ENCODE peak calls at places on chromosomes 7 and 10, in eight cellular contexts. K is effector CD8-positive, alpha-beta T cell; I is activated CD4-positive, alpha-beta memory T cell treated with anti-CD3 and anti-CD28 coated beads, Interleukin-2, amount 10 ng/mL, durations not matched to agents 7 days and 5 days; Y is T follicular helper cell; J is activated naive CD8-positive, alpha-beta T cell treated with anti-CD3 and anti-CD28 coated beads, Interleukin-2, amount 50 U/mL, for 24 hours; S is uterus; Z is activated CD8-positive, alpha-beta memory T cell treated with anti-CD3 and anti-CD28 coated beads, Interleukin-2, amount 50 U/mL, for 48 hours; A is fibroblast of the aortic adventitia. L is an unnamed sample.

GRCh38 chr10:50299948-50300669 is 48.8 kb upstream of the ASAH2 start:
- DNase-seq in K (no peak), I (no peak), Y (no peak), J (no peak), S (no peak), Z (no peak), A (no peak), L (no peak)

GRCh38 chr10:27723436-27723835 is 22.2 kb downstream of the MKX start:
- DNase-seq in K (no peak), I (no peak), Y (no peak), J (no peak), S (no peak), Z (no peak), A (peak), L (no peak)

GRCh38 chr10:102175415-102175814 is 23.2 kb downstream of the NOLC1 start:
- DNase-seq in K (no peak), I (no peak), Y (no peak), J (no peak), S (no peak), Z (no peak), A (peak), L (no peak)

GRCh38 chr10:126191192-126191591 is 197.1 kb downstream of the ADAM12 start:
- DNase-seq in K (no peak), I (no peak), Y (no peak), J (no peak), S (no peak), Z (no peak), A (no peak), L (no peak)

GRCh38 chr7:101608772-101609713 is 20.1 kb downstream of the MYL10 start:
- DNase-seq in K (no peak), I (no peak), Y (no peak), J (no peak), S (no peak), Z (no peak), A (no peak), L (no peak)

GRCh38 chr10:100658269-100658668 is 87.1 kb upstream of the PAX2 start:
- DNase-seq in K (no peak), I (no peak), Y (no peak), J (no peak), S (no peak), Z (no peak), A (no peak), L (no peak)

GRCh38 chr7:44602576-44602910 is 3.9 kb upstream of the OGDH start:
- DNase-seq in K (no peak), I (no peak), Y (no peak), J (no peak), S (no peak), Z (no peak), A (no peak), L (no peak)

GRCh38 chr7:74240482-74240881 is 13.7 kb downstream of the RFC2 start:
- DNase-seq in K (no peak), I (no peak), Y (no peak), J (no peak), S (no peak), Z (no peak), A (no peak), L (no peak)

GRCh38 chr10:119401671-119402395 is 140.7 kb downstream of the RGS10 start:
- DNase-seq in K (no peak), I (no peak), Y (no peak), J (no peak), S (peak), Z (no peak), A (peak), L (no peak)

GRCh38 chr7:78530351-78530750 is 731.8 kb downstream of the PHTF2 start:
- DNase-seq in K (no peak), I (no peak), Y (no peak), J (no peak), S (no peak), Z (no peak), A (peak), L (no peak)

GRCh38 chr7:100588438-100588837 is 2.3 kb downstream of the FBXO24 start:
- DNase-seq in K (no peak), I (no peak), Y (no peak), J (no peak), S (no peak), Z (no peak), A (no peak), L (no peak)

GRCh38 chr7:2043316-2044039 is 189.3 kb downstream of the MAD1L1 start:
- DNase-seq in K (no peak), I (no peak), Y (no peak), J (no peak), S (no peak), Z (no peak), A (no peak), L (no peak)

GRCh38 chr7:80748302-80749042 is 110.0 kb downstream of the CD36 start:
- DNase-seq in K (no peak), I (no peak), Y (no peak), J (no peak), S (no peak), Z (no peak), A (no peak), L (no peak)

GRCh38 chr7:122802211-122802833 is 83.9 kb downstream of the CADPS2 start:
- DNase-seq in K (no peak), I (no peak), Y (no peak), J (no peak), S (no peak), Z (no peak), A (no peak), L (no peak)

GRCh38 chr10:116457480-116457879 is 29.8 kb downstream of the PNLIPRP3 start:
- DNase-seq in K (no peak), I (no peak), Y (no peak), J (no peak), S (no peak), Z (no peak), A (no peak), L (no peak)

GRCh38 chr7:94129443-94130140 is 125.4 kb upstream of the BET1 start:
- DNase-seq in K (no peak), I (no peak), Y (no peak), J (no peak), S (no peak), Z (no peak), A (peak), L (no peak)

GRCh38 chr10:18659784-18660561 is 742 bp downstream of the ARL5B start:
- DNase-seq in K (no peak), I (peak), Y (no peak), J (no peak), S (no peak), Z (no peak), A (peak), L (peak)